ENCODE peak calls at places on chromosomes 7 and 10, in four cellular contexts. One of them, this sample, is unnamed.
A peak's percentile ranks its signal among the peaks of the same experiment; 100 is the strongest.

GRCh38 chr10:11328264-11329054 is 283.0 kb downstream of the USP6NL start:
- DNase-seq in mammary epithelial cell: no peak
- DNase-seq in cardiac muscle cell: no peak
- DNase-seq in SK-N-SH: no peak
- DNase-seq in this sample: no peak

GRCh38 chr10:95610727-95611126 is 45.8 kb downstream of the ALDH18A1 start:
- DNase-seq in mammary epithelial cell: no peak
- DNase-seq in cardiac muscle cell: no peak
- DNase-seq in SK-N-SH: no peak
- DNase-seq in this sample: no peak

GRCh38 chr10:29635711-29636144 is 957 bp upstream of the SVIL start:
- DNase-seq in mammary epithelial cell: peak; percentile 36
- DNase-seq in SK-N-SH: no peak
- DNase-seq in cardiac muscle cell: peak; percentile 87
- DNase-seq in this sample: no peak

GRCh38 chr10:14554091-14554842 is 220.4 kb downstream of the FAM107B start:
- DNase-seq in SK-N-SH: no peak
- DNase-seq in mammary epithelial cell: peak; percentile 49
- DNase-seq in cardiac muscle cell: no peak
- DNase-seq in this sample: no peak

GRCh38 chr7:1099637-1100036 is 11.7 kb downstream of the GPER1 start:
- DNase-seq in SK-N-SH: no peak
- DNase-seq in mammary epithelial cell: no peak
- DNase-seq in cardiac muscle cell: no peak
- DNase-seq in this sample: no peak

GRCh38 chr7:117873056-117873932 is at the start of gene CTTNBP2:
- DNase-seq in mammary epithelial cell: peak; percentile 30
- DNase-seq in SK-N-SH: peak; percentile 75
- DNase-seq in cardiac muscle cell: peak; percentile 89
- DNase-seq in this sample: peak; percentile 32

GRCh38 chr7:151900591-151901312 is 23.8 kb upstream of the PRKAG2 start:
- DNase-seq in cardiac muscle cell: no peak
- DNase-seq in mammary epithelial cell: no peak
- DNase-seq in SK-N-SH: no peak
- DNase-seq in this sample: no peak

GRCh38 chr7:157444011-157444842 is 107.4 kb downstream of the DNAJB6 start:
- DNase-seq in SK-N-SH: no peak
- DNase-seq in mammary epithelial cell: no peak
- DNase-seq in cardiac muscle cell: no peak
- DNase-seq in this sample: peak; percentile 4

GRCh38 chr10:14328881-14329280 is 1.8 kb downstream of the FRMD4A start:
- DNase-seq in cardiac muscle cell: no peak
- DNase-seq in mammary epithelial cell: no peak
- DNase-seq in SK-N-SH: no peak
- DNase-seq in this sample: no peak

GRCh38 chr10:124225468-124226270 is 132.3 kb upstream of the CHST15 start:
- DNase-seq in cardiac muscle cell: no peak
- DNase-seq in SK-N-SH: no peak
- DNase-seq in mammary epithelial cell: no peak
- DNase-seq in this sample: no peak

GRCh38 chr10:15182541-15183207 is 14.2 kb upstream of the NMT2 start:
- DNase-seq in cardiac muscle cell: no peak
- DNase-seq in SK-N-SH: no peak
- DNase-seq in mammary epithelial cell: no peak
- DNase-seq in this sample: no peak

GRCh38 chr10:114908896-114909295 is 29.1 kb upstream of the TRUB1 start:
- DNase-seq in mammary epithelial cell: no peak
- DNase-seq in SK-N-SH: no peak
- DNase-seq in cardiac muscle cell: no peak
- DNase-seq in this sample: no peak

GRCh38 chr7:21912305-21912704 is 33.4 kb downstream of the CDCA7L start:
- DNase-seq in cardiac muscle cell: no peak
- DNase-seq in SK-N-SH: no peak
- DNase-seq in mammary epithelial cell: no peak
- DNase-seq in this sample: no peak

GRCh38 chr7:22452142-22452763 is 47.7 kb downstream of the STEAP1B start:
- DNase-seq in mammary epithelial cell: no peak
- DNase-seq in cardiac muscle cell: peak; percentile 67
- DNase-seq in SK-N-SH: peak; percentile 74
- DNase-seq in this sample: peak; percentile 85

GRCh38 chr10:77915299-77916105 is 11.1 kb downstream of the DLG5 start:
- DNase-seq in cardiac muscle cell: no peak
- DNase-seq in mammary epithelial cell: no peak
- DNase-seq in SK-N-SH: no peak
- DNase-seq in this sample: no peak

GRCh38 chr7:3722396-3722846 is 421.4 kb downstream of the SDK1 start:
- DNase-seq in SK-N-SH: peak; percentile 50
- DNase-seq in mammary epithelial cell: no peak
- DNase-seq in cardiac muscle cell: peak; percentile 74
- DNase-seq in this sample: no peak

GRCh38 chr7:158695726-158696452 is 8.7 kb downstream of the NCAPG2 start:
- DNase-seq in mammary epithelial cell: peak; percentile 30
- DNase-seq in cardiac muscle cell: peak; percentile 51
- DNase-seq in SK-N-SH: peak; percentile 62
- DNase-seq in this sample: peak; percentile 48

DNA sequence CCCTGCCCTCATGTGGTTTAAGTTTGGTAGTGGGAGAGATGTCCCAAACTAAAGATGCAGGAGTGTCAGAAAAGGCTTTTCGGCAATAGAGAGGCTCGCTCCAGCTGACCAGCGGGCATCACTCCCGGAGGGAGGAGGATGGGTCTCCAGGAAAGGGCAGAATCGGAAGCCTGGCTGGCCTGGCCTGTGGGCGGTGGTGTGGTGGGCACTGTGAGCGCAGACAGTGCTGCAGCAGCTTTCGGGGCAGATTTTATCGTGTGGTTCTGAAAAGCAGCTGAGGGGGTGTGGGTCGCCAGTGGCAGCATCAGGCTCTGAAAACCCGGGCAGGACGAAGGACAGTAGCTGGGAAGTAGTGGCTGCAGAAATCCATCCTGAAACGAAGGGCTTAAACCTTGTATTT is 12.8 kb downstream of the BNIP3 start:
- DNase-seq in cardiac muscle cell: no peak
- DNase-seq in mammary epithelial cell: no peak
- DNase-seq in SK-N-SH: no peak
- DNase-seq in this sample: no peak
- H3K4me1 ChIP-seq in cardiac muscle cell: peaks cover 2% of the 10 kb centered on the region
- H3K4me1 ChIP-seq in mammary epithelial cell: no peaks in the 10 kb centered on the region
- H3K4me1 ChIP-seq in SK-N-SH: peaks cover 17% of the 10 kb centered on the region
- H3K4me1 ChIP-seq in this sample: peaks cover 14% of the 10 kb centered on the region

GRCh38 chr7:127935847-127936376 is 95.3 kb downstream of the LRRC4 start:
- DNase-seq in cardiac muscle cell: no peak
- DNase-seq in SK-N-SH: no peak
- DNase-seq in mammary epithelial cell: no peak
- DNase-seq in this sample: no peak

GRCh38 chr7:127938588-127938987 is 92.6 kb downstream of the LRRC4 start:
- DNase-seq in cardiac muscle cell: no peak
- DNase-seq in SK-N-SH: no peak
- DNase-seq in mammary epithelial cell: peak; percentile 77
- DNase-seq in this sample: no peak

GRCh38 chr7:127940365-127941160 is 90.7 kb downstream of the LRRC4 start:
- DNase-seq in SK-N-SH: no peak
- DNase-seq in cardiac muscle cell: no peak
- DNase-seq in mammary epithelial cell: no peak
- DNase-seq in this sample: no peak

GRCh38 chr7:127934711-127935110 is 96.5 kb downstream of the LRRC4 start:
- DNase-seq in mammary epithelial cell: no peak
- DNase-seq in cardiac muscle cell: no peak
- DNase-seq in SK-N-SH: no peak
- DNase-seq in this sample: no peak

DNA sequence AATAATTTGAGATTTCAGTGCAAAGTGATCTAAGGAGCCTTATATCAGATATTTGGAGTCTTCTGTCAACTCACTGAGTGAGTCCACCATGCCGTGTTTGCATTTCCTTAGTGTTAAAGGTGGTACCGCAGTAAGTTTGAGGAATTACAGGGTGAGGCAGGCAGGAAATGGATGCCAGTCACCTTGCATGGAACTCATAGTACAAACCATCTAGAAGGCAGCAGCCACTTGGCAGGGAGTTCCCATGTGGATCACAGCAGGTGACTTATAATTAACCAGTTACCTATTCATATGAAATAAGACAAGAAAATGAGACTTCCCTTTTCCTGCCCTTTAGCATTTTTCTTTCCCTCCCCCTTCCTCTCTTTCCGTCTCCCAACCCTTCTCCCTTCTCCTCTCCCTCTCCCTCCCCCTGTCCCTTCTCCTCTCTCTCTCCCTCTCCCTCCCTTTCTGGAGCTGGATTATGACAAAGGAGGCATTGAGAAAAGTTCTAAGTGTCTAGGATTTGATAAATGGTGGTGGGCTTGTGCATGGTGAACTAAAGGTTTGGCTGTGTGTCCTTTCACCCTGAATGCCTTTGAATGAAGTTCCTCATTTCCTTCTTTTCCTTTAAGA is 94.1 kb downstream of the LRRC4 start:
- DNase-seq in SK-N-SH: no peak
- DNase-seq in cardiac muscle cell: no peak
- DNase-seq in mammary epithelial cell: no peak
- DNase-seq in this sample: no peak
- H3K4me1 ChIP-seq in SK-N-SH: peaks cover 19% of the 10 kb centered on the region
- H3K4me1 ChIP-seq in cardiac muscle cell: no peaks in the 10 kb centered on the region
- H3K4me1 ChIP-seq in mammary epithelial cell: peaks cover 10% of the 10 kb centered on the region
- H3K4me1 ChIP-seq in this sample: peaks cover 2% of the 10 kb centered on the region

GRCh38 chr7:116731019-116731388 is 59.0 kb downstream of the MET start:
- DNase-seq in mammary epithelial cell: no peak
- DNase-seq in cardiac muscle cell: no peak
- DNase-seq in SK-N-SH: no peak
- DNase-seq in this sample: no peak
- H3K4me1 ChIP-seq in mammary epithelial cell: no peaks in the 10 kb centered on the region
- H3K4me1 ChIP-seq in cardiac muscle cell: no peaks in the 10 kb centered on the region
- H3K4me1 ChIP-seq in SK-N-SH: no peaks in the 10 kb centered on the region
- H3K4me1 ChIP-seq in this sample: no peaks in the 10 kb centered on the region

GRCh38 chr7:149859881-149860280 is 13.9 kb upstream of the ATP6V0E2 start:
- DNase-seq in cardiac muscle cell: no peak
- DNase-seq in mammary epithelial cell: no peak
- DNase-seq in SK-N-SH: no peak
- DNase-seq in this sample: no peak

GRCh38 chr7:149861728-149862045 is 12.1 kb upstream of the ATP6V0E2 start:
- DNase-seq in SK-N-SH: no peak
- DNase-seq in cardiac muscle cell: no peak
- DNase-seq in mammary epithelial cell: no peak
- DNase-seq in this sample: no peak

GRCh38 chr7:149860821-149861727 is 12.7 kb upstream of the ATP6V0E2 start:
- DNase-seq in cardiac muscle cell: peak; percentile 46
- DNase-seq in SK-N-SH: peak; percentile 65
- DNase-seq in mammary epithelial cell: no peak
- DNase-seq in this sample: no peak

GRCh38 chr7:149856583-149856982 is 17.2 kb upstream of the ATP6V0E2 start:
- DNase-seq in mammary epithelial cell: no peak
- DNase-seq in cardiac muscle cell: no peak
- DNase-seq in SK-N-SH: no peak
- DNase-seq in this sample: no peak

GRCh38 chr7:149859369-149859768 is 14.4 kb upstream of the ATP6V0E2 start:
- DNase-seq in cardiac muscle cell: no peak
- DNase-seq in mammary epithelial cell: peak; percentile 9
- DNase-seq in SK-N-SH: no peak
- DNase-seq in this sample: no peak
- H3K4me1 ChIP-seq in cardiac muscle cell: peaks cover 16% of the 10 kb centered on the region
- H3K4me1 ChIP-seq in mammary epithelial cell: peaks cover 10% of the 10 kb centered on the region
- H3K4me1 ChIP-seq in SK-N-SH: peaks cover 18% of the 10 kb centered on the region
- H3K4me1 ChIP-seq in this sample: peaks cover 9% of the 10 kb centered on the region

GRCh38 chr7:143391462-143392404 is 10.6 kb downstream of the ZYX start:
- DNase-seq in cardiac muscle cell: no peak
- DNase-seq in SK-N-SH: no peak
- DNase-seq in mammary epithelial cell: no peak
- DNase-seq in this sample: no peak
- H3K4me1 ChIP-seq in cardiac muscle cell: no peaks in the 10 kb centered on the region
- H3K4me1 ChIP-seq in SK-N-SH: peaks cover 10% of the 10 kb centered on the region
- H3K4me1 ChIP-seq in mammary epithelial cell: peaks cover 43% of the 10 kb centered on the region
- H3K4me1 ChIP-seq in this sample: peaks cover 6% of the 10 kb centered on the region

GRCh38 chr10:113708640-113709039 is 28.9 kb downstream of the CASP7 start:
- DNase-seq in mammary epithelial cell: no peak
- DNase-seq in SK-N-SH: no peak
- DNase-seq in cardiac muscle cell: no peak
- DNase-seq in this sample: no peak

GRCh38 chr10:113709221-113709838 is 29.6 kb downstream of the CASP7 start:
- DNase-seq in SK-N-SH: no peak
- DNase-seq in cardiac muscle cell: no peak
- DNase-seq in mammary epithelial cell: no peak
- DNase-seq in this sample: no peak

GRCh38 chr10:113706623-113707022 is 26.9 kb downstream of the CASP7 start:
- DNase-seq in mammary epithelial cell: no peak
- DNase-seq in cardiac muscle cell: no peak
- DNase-seq in SK-N-SH: no peak
- DNase-seq in this sample: no peak

GRCh38 chr10:113704637-113705343 is 25.1 kb downstream of the CASP7 start:
- DNase-seq in mammary epithelial cell: peak; percentile 4
- DNase-seq in cardiac muscle cell: peak; percentile 39
- DNase-seq in SK-N-SH: peak; percentile 46
- DNase-seq in this sample: peak; percentile 32

GRCh38 chr10:113705344-113705878 is 25.7 kb downstream of the CASP7 start:
- DNase-seq in mammary epithelial cell: no peak
- DNase-seq in SK-N-SH: no peak
- DNase-seq in cardiac muscle cell: no peak
- DNase-seq in this sample: no peak
- H3K4me1 ChIP-seq in mammary epithelial cell: peaks cover 4% of the 10 kb centered on the region
- H3K4me1 ChIP-seq in SK-N-SH: no peaks in the 10 kb centered on the region
- H3K4me1 ChIP-seq in cardiac muscle cell: no peaks in the 10 kb centered on the region
- H3K4me1 ChIP-seq in this sample: no peaks in the 10 kb centered on the region

GRCh38 chr10:72265925-72266865 is 7.5 kb upstream of the DDIT4 start:
- DNase-seq in mammary epithelial cell: no peak
- DNase-seq in SK-N-SH: no peak
- DNase-seq in cardiac muscle cell: no peak
- DNase-seq in this sample: no peak
- H3K4me1 ChIP-seq in mammary epithelial cell: peaks cover 53% of the 10 kb centered on the region
- H3K4me1 ChIP-seq in SK-N-SH: peaks cover 18% of the 10 kb centered on the region
- H3K4me1 ChIP-seq in cardiac muscle cell: peaks cover 47% of the 10 kb centered on the region
- H3K4me1 ChIP-seq in this sample: peaks cover 9% of the 10 kb centered on the region

This sample was measured in BE2C.